ENCODE peak calls at places on chromosomes 16 and 17, in nine cellular contexts. F is RWPE1, U is GM12878, D is lower lobe of right lung, R is AG04450, G is left ventricle myocardium inferior, S is endodermal cell, M is heart left ventricle, O is pancreas. K is an unnamed sample.

GRCh38 chr16:82867425-82867824 is 240.7 kb downstream of the CDH13 start:
- DNase-seq in F (no peak), U (no peak), D (no peak), R (no peak), G (no peak), S (no peak), M (no peak), O (peak), K (no peak)

GRCh38 chr17:81902653-81903414 is 796 bp downstream of the NPB start:
- DNase-seq in F (no peak), U (no peak), D (no peak), R (no peak), G (no peak), S (peak), M (peak), O (no peak), K (no peak)

GRCh38 chr17:63516910-63517824 is 6.0 kb upstream of the KCNH6 start:
- DNase-seq in F (peak), U (peak), D (no peak), R (peak), G (no peak), S (no peak), M (no peak), O (no peak), K (no peak)

GRCh38 chr16:20880867-20881866 is 19.0 kb downstream of the DCUN1D3 start:
- DNase-seq in F (no peak), U (no peak), D (no peak), R (no peak), G (no peak), S (no peak), M (no peak), O (no peak), K (no peak)

GRCh38 chr17:76716834-76717205 is 6.1 kb upstream of the MXRA7 start:
- DNase-seq in F (no peak), U (no peak), D (no peak), R (peak), G (no peak), S (no peak), M (no peak), O (no peak), K (no peak)

GRCh38 chr17:79657861-79658810 is 47.3 kb upstream of the RBFOX3 start:
- DNase-seq in F (no peak), U (no peak), D (no peak), R (no peak), G (no peak), S (peak), M (no peak), O (no peak), K (peak)

GRCh38 chr16:72172105-72173034 is at the start of gene PMFBP1:
- DNase-seq in F (peak), U (peak), D (no peak), R (peak), G (no peak), S (no peak), M (no peak), O (no peak), K (peak)

GRCh38 chr16:73996624-73997339 is 299.8 kb upstream of the PSMD7 start:
- DNase-seq in F (no peak), U (no peak), D (no peak), R (no peak), G (no peak), S (no peak), M (no peak), O (no peak), K (no peak)

GRCh38 chr17:39863918-39864746 is at the start of gene IKZF3:
- DNase-seq in F (peak), U (no peak), D (peak), R (no peak), G (peak), S (peak), M (peak), O (peak), K (no peak)

GRCh38 chr17:57782642-57783337 is 37.7 kb upstream of the CCDC182 start:
- DNase-seq in F (no peak), U (no peak), D (no peak), R (no peak), G (no peak), S (peak), M (no peak), O (no peak), K (no peak)

GRCh38 chr17:67256075-67256732 is 11.2 kb upstream of the HELZ start:
- DNase-seq in F (no peak), U (no peak), D (no peak), R (no peak), G (no peak), S (no peak), M (no peak), O (no peak), K (peak)

GRCh38 chr17:57939797-57940196 is 15.4 kb downstream of the CUEDC1 start:
- DNase-seq in F (no peak), U (peak), D (peak), R (no peak), G (peak), S (no peak), M (no peak), O (no peak), K (no peak)

GRCh38 chr17:46115687-46116086 is 77.5 kb downstream of the KANSL1 start:
- DNase-seq in F (no peak), U (no peak), D (no peak), R (no peak), G (no peak), S (no peak), M (no peak), O (no peak), K (no peak)

GRCh38 chr17:71975331-71975801 is 145.5 kb upstream of the SOX9 start:
- DNase-seq in F (peak), U (no peak), D (no peak), R (peak), G (peak), S (peak), M (peak), O (no peak), K (peak)

GRCh38 chr17:17749921-17750320 is 68.7 kb downstream of the RAI1 start:
- DNase-seq in F (peak), U (peak), D (no peak), R (no peak), G (no peak), S (peak), M (no peak), O (peak), K (no peak)

GRCh38 chr17:62916684-62917571 is 49.1 kb upstream of the TANC2 start:
- DNase-seq in F (no peak), U (no peak), D (no peak), R (no peak), G (no peak), S (peak), M (no peak), O (no peak), K (peak)

GRCh38 chr16:89140401-89140800 is 31.1 kb upstream of the CDH15 start:
- DNase-seq in F (no peak), U (no peak), D (peak), R (no peak), G (no peak), S (no peak), M (peak), O (no peak), K (no peak)

GRCh38 chr17:30375661-30376060 is 3.1 kb upstream of the CPD start:
- DNase-seq in F (no peak), U (no peak), D (no peak), R (no peak), G (no peak), S (no peak), M (no peak), O (no peak), K (no peak)

GRCh38 chr17:28346746-28347246 is 10.5 kb downstream of the POLDIP2 start:
- DNase-seq in F (no peak), U (no peak), D (no peak), R (no peak), G (no peak), S (peak), M (no peak), O (peak), K (no peak)
- TF ChIP-seq CTCF in F (no peak), U (peak), D (peak), R (peak), G (peak), S (peak), M (peak), O (peak), K (peak)

DNA sequence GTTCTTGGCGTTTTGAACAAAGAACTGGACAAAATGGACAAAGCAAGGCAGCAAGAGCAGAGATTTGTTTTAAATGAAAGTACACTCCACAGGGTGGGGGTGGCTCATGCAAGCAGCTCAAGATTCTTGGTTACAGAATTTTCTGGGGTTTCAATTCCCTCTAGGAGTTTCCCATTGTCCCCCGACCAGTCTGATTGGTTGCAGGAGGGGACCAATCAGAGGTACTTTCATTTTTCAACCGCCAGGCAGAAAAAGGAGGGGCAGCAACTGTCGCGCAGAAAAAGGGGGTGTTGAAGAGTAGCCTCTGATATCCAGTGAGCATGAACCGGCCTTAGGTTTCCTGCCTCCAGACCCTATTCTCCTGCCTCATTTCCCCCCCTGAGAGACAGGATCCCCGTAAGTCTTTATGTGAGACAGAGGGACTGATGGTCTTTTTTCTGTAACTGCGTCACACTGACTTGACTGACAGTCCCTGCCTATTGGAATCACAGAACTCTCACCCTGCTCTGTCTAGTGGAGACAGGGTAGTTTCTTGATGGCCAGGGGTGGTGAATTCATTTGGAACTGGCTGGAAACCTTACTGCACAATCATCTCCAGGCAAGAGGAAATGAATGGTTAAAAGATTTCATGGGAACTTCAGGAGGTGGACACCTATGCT is 59.4 kb upstream of the ALOX12 start:
- DNase-seq in F (no peak), U (no peak), D (no peak), R (no peak), G (no peak), S (no peak), M (no peak), O (no peak), K (no peak)
- H3K27ac ChIP-seq in F (no peak), U (no peak), D (peak), R (no peak), G (peak), S (no peak), M (no peak), O (no peak), K (peak)

DNA sequence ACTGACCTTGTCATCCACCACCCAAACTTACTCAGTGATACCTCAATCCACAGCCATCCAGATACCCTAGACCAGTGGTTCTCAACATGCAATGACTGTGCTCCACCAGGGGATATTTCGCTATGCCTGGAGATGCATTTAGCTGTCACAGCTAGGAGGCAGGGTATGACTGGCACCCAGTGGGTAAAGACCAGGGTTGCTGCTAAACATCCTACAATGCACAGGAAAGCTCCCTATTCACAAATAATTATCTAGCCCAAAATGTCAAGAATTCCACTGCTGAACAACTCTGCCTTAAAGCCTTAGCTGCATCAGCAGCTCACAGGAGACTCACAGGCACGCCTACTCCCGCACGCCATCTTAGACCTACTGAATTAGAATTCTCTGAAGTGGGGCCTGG is 212.6 kb downstream of the GRIN2A start:
- DNase-seq in F (no peak), U (no peak), D (no peak), R (no peak), G (no peak), S (no peak), M (no peak), O (no peak), K (no peak)
- TF ChIP-seq CTCF in F (no peak), U (peak), D (no peak), R (no peak), G (no peak), S (peak), M (no peak), O (no peak), K (no peak)

GRCh38 chr17:3940965-3941698 is 23.1 kb downstream of the ATP2A3 start:
- DNase-seq in F (no peak), U (no peak), D (no peak), R (no peak), G (no peak), S (no peak), M (no peak), O (no peak), K (no peak)
- H3K27ac ChIP-seq in F (no peak), U (no peak), D (no peak), R (no peak), G (no peak), S (no peak), M (no peak), O (no peak), K (no peak)

GRCh38 chr16:86483-86952 is 8.5 kb downstream of the MPG start:
- DNase-seq in F (no peak), U (no peak), D (no peak), R (no peak), G (no peak), S (no peak), M (peak), O (no peak), K (no peak)

GRCh38 chr16:88613-89012 is 10.6 kb downstream of the MPG start:
- DNase-seq in F (no peak), U (no peak), D (peak), R (no peak), G (no peak), S (no peak), M (no peak), O (no peak), K (no peak)

GRCh38 chr16:92431-93339 is 14.7 kb downstream of the MPG start:
- DNase-seq in F (no peak), U (no peak), D (no peak), R (no peak), G (no peak), S (peak), M (no peak), O (no peak), K (no peak)

GRCh38 chr16:89391-90302 is 11.6 kb downstream of the MPG start:
- DNase-seq in F (no peak), U (no peak), D (no peak), R (no peak), G (peak), S (no peak), M (no peak), O (no peak), K (no peak)

GRCh38 chr16:91484-91883 is 13.5 kb downstream of the MPG start:
- DNase-seq in F (no peak), U (no peak), D (no peak), R (no peak), G (peak), S (no peak), M (no peak), O (no peak), K (no peak)
- TF ChIP-seq CTCF in F (no peak), U (no peak), D (no peak), R (no peak), G (no peak), S (no peak), M (no peak), O (no peak), K (no peak)

GRCh38 chr17:7311110-7311698 is 3.8 kb downstream of the EIF5A start:
- DNase-seq in F (no peak), U (no peak), D (no peak), R (no peak), G (no peak), S (no peak), M (no peak), O (no peak), K (no peak)

GRCh38 chr17:7306911-7307685 is at the start of gene EIF5A:
- DNase-seq in F (peak), U (peak), D (peak), R (peak), G (peak), S (peak), M (peak), O (peak), K (peak)

GRCh38 chr17:7309628-7310027 is 2.2 kb downstream of the EIF5A start:
- DNase-seq in F (no peak), U (no peak), D (no peak), R (no peak), G (no peak), S (no peak), M (no peak), O (peak), K (no peak)

GRCh38 chr17:7308625-7309433 is 1.4 kb downstream of the EIF5A start:
- DNase-seq in F (peak), U (peak), D (peak), R (no peak), G (peak), S (peak), M (no peak), O (peak), K (peak)

DNA sequence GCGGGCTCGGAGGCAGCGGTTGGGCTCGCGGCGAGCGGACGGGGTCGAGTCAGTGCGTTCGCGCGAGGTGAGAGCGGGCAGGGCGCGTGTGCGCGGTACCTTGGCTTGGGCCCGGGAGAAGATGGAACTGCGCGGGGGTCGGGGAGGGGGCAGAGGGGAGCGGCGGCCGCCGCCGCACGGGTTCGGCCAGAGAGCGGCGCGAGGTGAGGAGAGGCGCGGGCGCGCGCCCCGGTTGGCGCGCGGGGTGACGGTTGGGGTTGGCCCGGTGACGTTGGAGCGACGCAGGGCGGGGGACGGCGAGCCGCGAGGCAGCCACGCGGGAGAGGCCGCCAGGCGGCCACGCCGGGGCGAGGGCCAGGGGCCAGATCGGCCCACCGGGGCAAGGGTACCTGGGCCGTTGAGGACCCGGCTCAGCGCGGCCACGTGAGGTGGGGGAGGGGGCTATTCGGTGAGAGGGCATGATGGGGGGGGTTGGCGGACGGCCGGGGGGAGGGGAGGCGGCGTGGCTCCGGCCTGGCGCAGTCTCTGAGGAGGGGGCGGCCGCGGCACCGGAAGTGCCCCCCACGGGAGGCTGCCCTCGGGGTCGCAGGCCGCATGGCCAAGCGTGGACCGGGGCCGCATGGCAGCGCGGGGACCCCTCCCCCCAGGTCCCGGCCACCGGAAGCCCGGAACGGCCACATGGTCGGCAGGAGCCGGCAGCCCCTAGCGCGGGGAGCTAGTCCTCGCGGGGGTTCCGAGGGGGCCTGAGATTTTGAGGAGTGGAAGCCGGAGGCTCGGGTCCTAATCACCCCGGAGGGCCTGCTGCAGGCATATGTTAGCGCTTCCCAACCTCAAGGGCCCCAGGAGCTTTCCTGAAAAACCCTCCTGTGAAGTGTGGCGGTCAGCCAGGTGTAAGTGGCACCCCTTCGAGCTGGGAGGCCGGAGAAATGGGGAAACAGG is 527 bp downstream of the EIF5A start:
- DNase-seq in F (peak), U (no peak), D (peak), R (no peak), G (peak), S (peak), M (peak), O (peak), K (no peak)
- H3K27ac ChIP-seq in F (peak), U (peak), D (peak), R (peak), G (peak), S (peak), M (peak), O (peak), K (peak)

K was measured in right atrium auricular region.